ENCODE peak calls at places on chromosome 2, in eight cellular contexts. S is mucosa of descending colon, L is Peyer's patch, N is A549, Z is breast epithelium, C is gastrocnemius medialis, I is IMR-90, J is PC-3. R is an unnamed sample. For H3K4me1, the result is how much of the 10 kb centered on the place peaks cover.

GRCh38 chr2:218028189-218028495 is 25.3 kb upstream of the TNS1 start:
- DNase-seq in S (no peak), L (no peak), N (no peak), Z (no peak), C (no peak), I (no peak), J (no peak), R (no peak)

GRCh38 chr2:205495819-205496218 is 186.5 kb upstream of the NRP2 start:
- DNase-seq in S (no peak), L (no peak), N (no peak), Z (no peak), C (no peak), I (peak), J (no peak), R (no peak)

GRCh38 chr2:98099939-98100743 is 13.2 kb downstream of the VWA3B start:
- DNase-seq in S (no peak), L (no peak), N (no peak), Z (no peak), C (no peak), I (no peak), J (no peak), R (no peak)

GRCh38 chr2:162261032-162261945 is 18.0 kb upstream of the FAP start:
- DNase-seq in S (peak), L (no peak), N (no peak), Z (no peak), C (peak), I (peak), J (peak), R (peak)

GRCh38 chr2:69149631-69150215 is 136.7 kb downstream of the ANTXR1 start:
- DNase-seq in S (no peak), L (no peak), N (peak), Z (no peak), C (no peak), I (peak), J (no peak), R (peak)

GRCh38 chr2:15223887-15224286 is 337.2 kb downstream of the NBAS start:
- DNase-seq in S (no peak), L (no peak), N (no peak), Z (no peak), C (no peak), I (peak), J (peak), R (no peak)

GRCh38 chr2:161243873-161244272 is 64.4 kb upstream of the PSMD14 start:
- DNase-seq in S (no peak), L (no peak), N (no peak), Z (no peak), C (no peak), I (no peak), J (no peak), R (no peak)

GRCh38 chr2:174945601-174946260 is 59.5 kb downstream of the CHN1 start:
- DNase-seq in S (no peak), L (no peak), N (no peak), Z (no peak), C (no peak), I (peak), J (no peak), R (no peak)

GRCh38 chr2:59308108-59308507 is 1067.0 kb upstream of the FANCL start:
- DNase-seq in S (no peak), L (no peak), N (no peak), Z (no peak), C (no peak), I (no peak), J (no peak), R (no peak)

GRCh38 chr2:43412121-43412753 is 183.6 kb downstream of the THADA start:
- DNase-seq in S (no peak), L (no peak), N (peak), Z (no peak), C (no peak), I (peak), J (peak), R (no peak)

GRCh38 chr2:68237404-68237803 is 14.9 kb downstream of the PPP3R1 start:
- DNase-seq in S (no peak), L (no peak), N (no peak), Z (no peak), C (no peak), I (peak), J (peak), R (no peak)

GRCh38 chr2:133025004-133025403 is 355.0 kb upstream of the LYPD1 start:
- DNase-seq in S (no peak), L (no peak), N (no peak), Z (no peak), C (no peak), I (peak), J (no peak), R (no peak)

GRCh38 chr2:167292430-167293171 is 404.3 kb downstream of the XIRP2 start:
- DNase-seq in S (peak), L (peak), N (peak), Z (peak), C (peak), I (peak), J (peak), R (peak)

GRCh38 chr2:45675130-45675812 is 23.8 kb downstream of the PRKCE start:
- DNase-seq in S (peak), L (no peak), N (no peak), Z (no peak), C (no peak), I (no peak), J (peak), R (no peak)

GRCh38 chr2:174266288-174266687 is 18.0 kb upstream of the OLA1 start:
- DNase-seq in S (no peak), L (no peak), N (no peak), Z (no peak), C (no peak), I (no peak), J (no peak), R (no peak)

GRCh38 chr2:148263890-148264289 is 243.0 kb downstream of the MBD5 start:
- DNase-seq in S (no peak), L (no peak), N (no peak), Z (no peak), C (no peak), I (no peak), J (no peak), R (no peak)

GRCh38 chr2:82837588-82838304 is 1621.3 kb downstream of the SUCLG1 start:
- DNase-seq in S (no peak), L (no peak), N (no peak), Z (no peak), C (no peak), I (peak), J (peak), R (no peak)

GRCh38 chr2:98012561-98012979 is 16.8 kb upstream of the TMEM131 start:
- DNase-seq in S (no peak), L (peak), N (no peak), Z (no peak), C (no peak), I (no peak), J (no peak), R (no peak)

GRCh38 chr2:19538411-19538963 is 180.1 kb upstream of the OSR1 start:
- DNase-seq in S (peak), L (no peak), N (peak), Z (no peak), C (peak), I (peak), J (peak), R (no peak)

GRCh38 chr2:102256281-102256680 is 55.1 kb upstream of the IL1RL1 start:
- DNase-seq in S (no peak), L (no peak), N (no peak), Z (no peak), C (no peak), I (no peak), J (peak), R (no peak)

GRCh38 chr2:9390151-9390850 is 33.0 kb downstream of the ITGB1BP1 start:
- DNase-seq in S (no peak), L (no peak), N (no peak), Z (no peak), C (no peak), I (no peak), J (no peak), R (no peak)

GRCh38 chr2:7604456-7604855 is 687.2 kb downstream of the RNF144A start:
- DNase-seq in S (no peak), L (no peak), N (no peak), Z (no peak), C (no peak), I (no peak), J (peak), R (no peak)

GRCh38 chr2:235146206-235146605 is 194.4 kb downstream of the SH3BP4 start:
- DNase-seq in S (no peak), L (no peak), N (no peak), Z (no peak), C (no peak), I (no peak), J (no peak), R (no peak)

GRCh38 chr2:121485039-121485438 is 45.6 kb upstream of the RNU4ATAC start:
- DNase-seq in S (no peak), L (no peak), N (no peak), Z (no peak), C (no peak), I (peak), J (peak), R (no peak)

GRCh38 chr2:57450170-57450569 is 596.4 kb upstream of the VRK2 start:
- DNase-seq in S (no peak), L (no peak), N (no peak), Z (no peak), C (no peak), I (no peak), J (no peak), R (no peak)

GRCh38 chr2:190578158-190579057 is 43.9 kb upstream of the NEMP2 start:
- DNase-seq in S (peak), L (no peak), N (peak), Z (no peak), C (no peak), I (no peak), J (peak), R (no peak)

GRCh38 chr2:8334866-8335325 is 347.0 kb upstream of the ID2 start:
- DNase-seq in S (no peak), L (no peak), N (no peak), Z (no peak), C (no peak), I (no peak), J (no peak), R (no peak)

GRCh38 chr2:190682168-190682567 is 33.3 kb downstream of the NAB1 start:
- DNase-seq in S (no peak), L (no peak), N (no peak), Z (no peak), C (no peak), I (peak), J (peak), R (no peak)

GRCh38 chr2:108565778-108566375 is 31.6 kb downstream of the LIMS1 start:
- DNase-seq in S (no peak), L (no peak), N (no peak), Z (no peak), C (no peak), I (no peak), J (no peak), R (no peak)

GRCh38 chr2:46547223-46548102 is 68.1 kb downstream of the TMEM247 start:
- DNase-seq in S (peak), L (no peak), N (no peak), Z (no peak), C (peak), I (no peak), J (no peak), R (peak)

GRCh38 chr2:233974530-233975071 is 57.4 kb downstream of the TRPM8 start:
- DNase-seq in S (no peak), L (no peak), N (peak), Z (no peak), C (peak), I (peak), J (peak), R (peak)

GRCh38 chr2:127621981-127622431 is 23.9 kb upstream of the GPR17 start:
- DNase-seq in S (no peak), L (peak), N (no peak), Z (peak), C (no peak), I (no peak), J (no peak), R (no peak)

GRCh38 chr2:1550658-1551316 is 137.5 kb downstream of the TPO start:
- DNase-seq in S (peak), L (peak), N (peak), Z (peak), C (no peak), I (peak), J (peak), R (peak)

GRCh38 chr2:55843096-55843991 is 80.2 kb downstream of the EFEMP1 start:
- DNase-seq in S (peak), L (no peak), N (peak), Z (no peak), C (no peak), I (peak), J (peak), R (no peak)

GRCh38 chr2:101843048-101843447 is 145.5 kb downstream of the MAP4K4 start:
- DNase-seq in S (no peak), L (no peak), N (no peak), Z (no peak), C (no peak), I (no peak), J (peak), R (peak)

GRCh38 chr2:32284321-32284720 is 6.6 kb downstream of the YIPF4 start:
- DNase-seq in S (no peak), L (no peak), N (no peak), Z (no peak), C (no peak), I (peak), J (peak), R (no peak)

DNA sequence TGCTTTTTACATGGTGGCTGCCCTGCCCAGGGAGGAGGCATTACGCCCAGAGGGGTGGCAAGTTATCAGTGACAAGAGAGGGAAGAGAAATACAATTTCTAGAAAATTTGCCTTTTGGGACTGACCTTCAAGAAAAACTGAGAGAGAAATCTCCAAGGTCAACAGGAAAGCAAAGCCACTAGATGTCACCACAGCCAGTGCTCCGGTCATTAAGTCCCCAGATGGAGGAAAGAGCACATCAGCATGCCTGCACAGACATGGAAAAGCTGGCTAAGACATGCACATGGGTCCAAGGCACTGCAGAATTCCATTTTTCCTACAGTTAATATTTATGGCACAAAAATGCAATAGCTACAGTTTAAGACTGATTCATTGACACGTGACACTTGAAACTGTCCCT is 21.0 kb downstream of the FHL2 start:
- DNase-seq in S (no peak), L (no peak), N (no peak), Z (no peak), C (no peak), I (no peak), J (no peak), R (no peak)
- H3K4me1 ChIP-seq in S (under half), L (under half), N (under half), Z (under half), C (half or more), I (half or more), J (under half), R (half or more)

DNA sequence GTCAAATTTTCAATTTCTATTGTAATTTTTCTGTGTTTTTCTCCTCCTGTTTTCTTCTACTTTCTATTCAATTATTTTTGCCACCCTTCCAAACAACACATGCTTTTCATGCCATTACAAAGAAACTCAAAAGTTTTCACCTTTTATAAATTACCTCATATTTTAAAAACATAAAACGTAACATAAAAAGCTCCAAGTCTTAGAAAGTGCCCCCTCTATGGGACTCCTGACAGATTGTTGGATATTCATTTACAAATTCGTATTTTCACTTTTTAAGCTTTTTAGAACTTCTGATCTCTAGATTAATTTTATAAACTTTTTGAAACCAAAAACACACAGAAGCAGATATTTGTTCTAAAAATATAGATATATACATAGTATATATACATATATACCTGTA is 1.6 kb downstream of the COL5A2 start:
- DNase-seq in S (no peak), L (no peak), N (peak), Z (no peak), C (no peak), I (peak), J (no peak), R (no peak)
- TF ChIP-seq CTCF in S (no peak), L (no peak), N (peak), Z (no peak), C (no peak), I (peak), J (peak), R (peak)

DNA sequence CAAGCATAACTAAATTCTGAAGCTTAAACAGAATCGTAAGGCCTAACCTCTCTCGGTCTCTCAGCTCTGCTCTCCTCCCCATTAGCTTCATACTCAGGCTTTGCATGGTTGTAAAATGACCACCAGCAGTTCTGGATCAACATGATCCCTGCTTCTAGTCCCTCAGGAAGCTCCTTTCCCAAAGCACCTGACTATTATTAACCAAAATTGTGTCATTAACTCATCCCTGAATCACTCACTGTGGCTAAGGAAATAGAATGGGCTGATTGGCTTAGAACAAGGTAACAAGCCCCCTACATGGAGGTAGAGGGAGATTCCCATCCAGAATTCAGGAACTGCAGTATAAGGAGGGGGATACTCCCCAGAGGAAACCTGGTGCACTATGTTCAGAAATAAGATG is 448.3 kb downstream of the ARHGAP15 start:
- DNase-seq in S (no peak), L (no peak), N (no peak), Z (no peak), C (no peak), I (no peak), J (no peak), R (no peak)
- H3K4me1 ChIP-seq in S (under half), L (under half), N (under half), Z (under half), C (under half), I (under half), J (under half), R (under half)

DNA sequence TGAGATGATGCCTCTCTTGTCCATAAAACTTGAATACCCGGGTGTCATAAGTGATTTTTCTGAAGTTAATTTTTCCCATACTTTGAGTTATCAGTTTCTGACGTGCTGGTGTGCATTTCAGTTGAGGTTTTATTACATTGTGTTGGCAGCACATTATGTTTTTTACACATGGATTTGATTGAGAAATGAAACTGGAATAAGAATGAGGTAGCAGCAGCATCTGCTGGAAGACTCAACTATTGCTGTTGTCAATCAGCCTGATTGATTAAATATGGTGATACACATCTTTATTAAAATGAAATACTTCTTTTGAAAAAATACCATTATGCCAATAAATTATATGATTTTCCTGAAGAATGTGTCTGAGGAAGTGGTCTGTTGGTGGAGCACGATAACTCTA is 60.5 kb downstream of the INSIG2 start:
- DNase-seq in S (no peak), L (no peak), N (no peak), Z (no peak), C (no peak), I (no peak), J (no peak), R (no peak)
- TF ChIP-seq CTCF in S (no peak), L (no peak), N (no peak), Z (no peak), C (no peak), I (no peak), J (no peak), R (no peak)

GRCh38 chr2:119424284-119425118 is 7.2 kb upstream of the TMEM37 start:
- DNase-seq in S (no peak), L (no peak), N (no peak), Z (no peak), C (no peak), I (no peak), J (no peak), R (no peak)

GRCh38 chr2:119425119-119425405 is 6.6 kb upstream of the TMEM37 start:
- DNase-seq in S (no peak), L (no peak), N (no peak), Z (no peak), C (no peak), I (no peak), J (no peak), R (no peak)

GRCh38 chr2:119423041-119423440 is 8.6 kb upstream of the TMEM37 start:
- DNase-seq in S (no peak), L (no peak), N (no peak), Z (no peak), C (no peak), I (no peak), J (no peak), R (no peak)

GRCh38 chr2:119422521-119422920 is 9.1 kb upstream of the TMEM37 start:
- DNase-seq in S (no peak), L (no peak), N (no peak), Z (no peak), C (no peak), I (no peak), J (no peak), R (no peak)

GRCh38 chr2:119423811-119424210 is 7.8 kb upstream of the TMEM37 start:
- DNase-seq in S (no peak), L (no peak), N (no peak), Z (no peak), C (no peak), I (no peak), J (no peak), R (no peak)
- H3K4me1 ChIP-seq in S (half or more), L (under half), N (under half), Z (under half), C (under half), I (under half), J (under half), R (under half)